ENCODE peak calls at places on chromosomes 2 and 18, in four cellular contexts. Q is GM12878, B is WTC11, C is HepG2. T is an unnamed sample.

GRCh38 chr18:63564576-63564975 is 22.4 kb downstream of the SERPINB12 start:
- DNase-seq in Q (no peak), B (no peak), C (no peak), T (no peak)

GRCh38 chr18:79569720-79570119 is 109.9 kb upstream of the CTDP1 start:
- DNase-seq in Q (no peak), B (no peak), C (no peak), T (no peak)

GRCh38 chr2:99425022-99425421 is 64.8 kb downstream of the REV1 start:
- DNase-seq in Q (no peak), C (no peak), B (no peak), T (no peak)

GRCh38 chr2:112155331-112156151 is 17.4 kb downstream of the FBLN7 start:
- DNase-seq in C (no peak), B (no peak), Q (no peak), T (no peak)

GRCh38 chr2:219542931-219543595 is 546 bp downstream of the CHPF start:
- DNase-seq in B (no peak), Q (no peak), C (peak), T (peak)

GRCh38 chr2:43152711-43153627 is 73.4 kb downstream of the ZFP36L2 start:
- DNase-seq in B (no peak), C (no peak), Q (no peak), T (no peak)

GRCh38 chr2:53739057-53739456 is 28.5 kb upstream of the CHAC2 start:
- DNase-seq in B (no peak), Q (no peak), C (no peak), T (no peak)

GRCh38 chr2:106932644-106933043 is 46.7 kb upstream of the ST6GAL2 start:
- DNase-seq in Q (no peak), B (peak), C (no peak), T (no peak)

GRCh38 chr2:101844055-101844635 is 146.6 kb downstream of the MAP4K4 start:
- DNase-seq in C (no peak), Q (no peak), B (no peak), T (no peak)

GRCh38 chr2:67448648-67449047 is 51.5 kb downstream of the ETAA1 start:
- DNase-seq in C (no peak), B (no peak), Q (no peak), T (no peak)

GRCh38 chr2:148874868-148875341 is at the start of gene KIF5C:
- DNase-seq in C (peak), Q (peak), B (peak), T (peak)

GRCh38 chr2:189109921-189110397 is 69.6 kb downstream of the COL5A2 start:
- DNase-seq in Q (peak), C (peak), B (peak), T (no peak)

GRCh38 chr2:207224814-207225482 is 59.2 kb upstream of the KLF7 start:
- DNase-seq in B (no peak), C (no peak), Q (no peak), T (no peak)

GRCh38 chr2:191559569-191559968 is 118.4 kb upstream of the NABP1 start:
- DNase-seq in C (no peak), B (no peak), Q (no peak), T (no peak)

GRCh38 chr2:99337931-99338580 is 867 bp downstream of the EIF5B start:
- DNase-seq in Q (no peak), B (no peak), C (peak), T (peak)

GRCh38 chr2:33859791-33860461 is 260.8 kb upstream of the FAM98A start:
- DNase-seq in B (no peak), Q (no peak), C (no peak), T (no peak)

GRCh38 chr2:236250909-236251579 is 13.2 kb downstream of the ASB18 start:
- DNase-seq in B (no peak), C (no peak), Q (no peak), T (no peak)

GRCh38 chr18:8358066-8358795 is 251.0 kb upstream of the RAB12 start:
- DNase-seq in B (no peak), Q (no peak), C (no peak), T (no peak)

GRCh38 chr2:119575439-119575838 is 31.2 kb downstream of the CFAP221 start:
- DNase-seq in B (no peak), Q (no peak), C (no peak), T (no peak)

GRCh38 chr2:98577313-98577712 is 31.0 kb downstream of the COA5 start:
- DNase-seq in B (no peak), C (no peak), Q (no peak), T (no peak)

GRCh38 chr2:241959751-241960269 is 90.3 kb downstream of the RTP5 start:
- DNase-seq in B (no peak), C (no peak), Q (no peak), T (no peak)

GRCh38 chr2:235659767-235660322 is 166.0 kb downstream of the AGAP1 start:
- DNase-seq in C (peak), Q (no peak), B (no peak), T (peak)

GRCh38 chr2:224151161-224151560 is 112.1 kb upstream of the SERPINE2 start:
- DNase-seq in Q (no peak), C (peak), B (no peak), T (no peak)

GRCh38 chr2:182937864-182938263 is 71.4 kb upstream of the FRZB start:
- DNase-seq in B (no peak), C (no peak), Q (no peak), T (no peak)

GRCh38 chr2:173427887-173428683 is 73.4 kb downstream of the CDCA7 start:
- DNase-seq in Q (no peak), B (no peak), C (peak), T (no peak)

GRCh38 chr2:152335851-152336102 is 803 bp downstream of the FMNL2 start:
- DNase-seq in C (no peak), B (no peak), Q (no peak), T (no peak)

GRCh38 chr2:19559596-19560240 is 201.3 kb upstream of the OSR1 start:
- DNase-seq in B (no peak), Q (no peak), C (no peak), T (no peak)

GRCh38 chr2:216621292-216621691 is 11.9 kb upstream of the IGFBP2 start:
- DNase-seq in Q (no peak), B (no peak), C (no peak), T (no peak)

GRCh38 chr18:9806905-9807304 is 78.9 kb upstream of the TXNDC2 start:
- DNase-seq in C (peak), Q (no peak), B (no peak), T (no peak)

GRCh38 chr18:79572848-79573451 is 106.7 kb upstream of the CTDP1 start:
- DNase-seq in B (no peak), C (no peak), Q (no peak), T (no peak)

GRCh38 chr18:79795446-79795845 is 2.3 kb upstream of the KCNG2 start:
- DNase-seq in Q (no peak), C (peak), B (no peak), T (no peak)

GRCh38 chr2:127362486-127362885 is 25.3 kb downstream of the MAP3K2 start:
- DNase-seq in B (no peak), C (no peak), Q (no peak), T (no peak)

GRCh38 chr2:188974184-188974583 is at the start of gene COL3A1:
- DNase-seq in C (no peak), B (no peak), Q (no peak), T (no peak)

GRCh38 chr2:171436307-171436706 is 2.3 kb downstream of the DCAF17 start:
- DNase-seq in C (no peak), B (no peak), Q (no peak), T (no peak)

GRCh38 chr18:160831-161570 is 2.6 kb downstream of the USP14 start:
- DNase-seq in B (no peak), C (no peak), Q (no peak), T (no peak)

GRCh38 chr2:238649936-238650518 is 197.9 kb upstream of the TWIST2 start:
- DNase-seq in C (no peak), Q (no peak), B (no peak), T (no peak)

GRCh38 chr18:22040527-22040926 is 128.9 kb upstream of the GATA6 start:
- DNase-seq in C (no peak), B (no peak), Q (no peak), T (no peak)

GRCh38 chr2:66344087-66344663 is 90.8 kb upstream of the MEIS1 start:
- DNase-seq in B (no peak), C (no peak), Q (no peak), T (no peak)

GRCh38 chr2:120148229-120148628 is 75.0 kb downstream of the TMEM185B start:
- DNase-seq in B (no peak), Q (no peak), C (no peak), T (no peak)

DNA sequence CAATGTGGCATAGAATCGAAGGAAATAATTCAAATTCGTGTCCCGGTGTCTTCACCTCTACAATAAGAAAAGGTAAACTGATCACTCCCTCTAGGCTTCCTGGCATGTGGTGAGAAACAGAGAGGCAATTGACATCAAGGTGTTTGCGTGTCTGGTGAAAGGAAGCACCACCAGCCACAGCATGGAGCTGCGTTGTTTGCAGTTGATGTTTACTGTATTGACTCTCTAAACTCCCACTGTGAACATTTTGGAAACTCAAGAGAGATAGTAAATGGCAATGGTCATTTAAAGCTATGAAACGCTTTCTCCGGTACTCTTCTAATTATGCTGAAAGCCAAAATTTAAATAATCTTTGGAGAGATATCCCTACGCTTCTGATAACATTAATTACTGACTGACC is 82.6 kb downstream of the SETBP1 start:
- DNase-seq in Q (no peak), B (no peak), C (no peak), T (no peak)
- TF ChIP-seq TCF7 in Q (no peak), B (no peak), C (no peak), T (no peak)

DNA sequence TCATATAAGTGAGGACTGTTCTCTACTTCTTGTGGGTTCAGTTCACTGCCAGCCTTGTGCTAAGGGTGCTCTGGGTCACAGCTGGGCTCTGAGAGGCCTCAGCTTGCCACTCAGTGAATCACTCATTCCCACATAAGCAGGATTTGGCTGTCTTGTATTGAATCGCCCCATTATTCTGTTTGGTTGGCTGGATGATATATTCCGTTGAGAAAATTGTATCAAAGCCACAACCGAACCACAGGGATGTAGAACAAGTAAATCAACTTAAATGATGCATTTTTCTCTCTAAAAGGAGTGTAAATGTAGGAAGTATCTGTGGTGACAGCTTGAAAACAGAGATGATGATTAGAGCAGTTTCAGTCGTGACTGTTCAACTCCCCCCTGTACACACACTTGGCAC is 39.6 kb downstream of the TTC39C start:
- DNase-seq in Q (no peak), C (no peak), B (no peak), T (no peak)
- TF ChIP-seq TCF7 in Q (no peak), C (no peak), B (no peak), T (no peak)

DNA sequence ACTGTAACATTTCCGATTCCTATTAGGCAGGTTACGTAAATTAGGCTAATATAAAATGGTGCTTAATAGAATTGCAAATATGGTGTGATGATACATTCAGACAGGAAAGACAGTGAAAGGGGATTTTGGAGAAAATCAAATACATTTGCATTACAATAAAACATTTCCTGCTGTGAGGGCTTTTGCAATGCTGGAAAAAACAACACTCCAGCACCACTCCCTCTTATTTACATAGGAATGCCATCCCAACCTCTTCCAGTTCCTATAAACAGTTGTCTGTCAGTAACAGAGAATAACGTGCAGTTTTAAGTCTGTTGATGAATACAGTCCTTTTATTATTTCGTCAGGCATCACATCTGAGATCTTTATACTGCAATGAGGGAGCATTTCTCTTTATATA is 298.8 kb upstream of the FANCL start:
- DNase-seq in Q (no peak), C (no peak), B (no peak), T (no peak)
- TF ChIP-seq TCF7 in Q (no peak), C (no peak), B (no peak), T (no peak)

DNA sequence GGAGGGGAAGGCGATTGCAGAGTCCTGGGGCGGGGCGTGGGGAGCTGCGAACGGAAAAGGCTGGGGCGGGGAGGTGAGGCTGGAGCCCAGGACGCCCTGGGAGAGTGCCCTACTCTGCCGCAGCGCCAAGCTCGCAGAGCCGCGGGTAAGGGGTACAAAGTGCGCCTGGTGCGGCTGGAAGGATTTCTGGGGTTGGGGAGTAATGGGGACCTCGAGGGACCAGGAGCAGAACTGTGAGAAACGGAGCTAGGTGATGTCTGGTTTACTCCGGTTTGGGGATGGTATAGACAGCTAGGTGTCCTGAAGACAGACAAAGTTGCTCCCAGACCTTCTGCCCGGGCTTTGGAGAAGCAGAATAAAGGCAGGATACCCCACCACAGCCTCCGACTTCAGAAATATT is 718 bp upstream of the NXPH2 start:
- DNase-seq in Q (no peak), B (no peak), C (no peak), T (no peak)
- TF ChIP-seq TCF7 in Q (no peak), B (no peak), C (no peak), T (no peak)

DNA sequence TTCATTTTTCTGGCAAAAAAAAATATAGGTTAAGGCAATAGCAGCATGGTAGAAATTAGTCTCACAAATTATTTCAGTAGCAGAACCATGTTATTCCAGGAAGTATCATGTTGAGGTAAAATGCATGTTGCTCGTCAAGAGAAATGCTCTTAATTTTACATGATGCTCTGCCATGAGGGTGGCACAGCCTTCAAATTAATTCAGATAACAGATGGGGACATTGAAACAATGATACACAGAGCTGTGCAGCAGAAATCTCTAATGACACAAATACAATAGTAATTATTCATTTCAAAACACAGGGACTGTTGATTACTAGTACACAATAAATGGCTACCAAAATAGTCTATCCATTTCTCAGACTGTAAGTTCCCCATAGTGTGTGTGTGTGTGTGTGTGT is 24.8 kb downstream of the GAREM1 start:
- DNase-seq in B (no peak), Q (no peak), C (no peak), T (no peak)
- TF ChIP-seq TCF7 in B (no peak), Q (no peak), C (no peak), T (no peak)

GRCh38 chr2:7803515-7803914 is 878.3 kb upstream of the ID2 start:
- DNase-seq in Q (no peak), C (no peak), B (no peak), T (no peak)

GRCh38 chr2:7796200-7796563 is 879.0 kb downstream of the RNF144A start:
- DNase-seq in Q (no peak), C (no peak), B (no peak), T (no peak)

GRCh38 chr2:7795358-7796199 is 878.4 kb downstream of the RNF144A start:
- DNase-seq in C (no peak), Q (no peak), B (no peak), T (no peak)

DNA sequence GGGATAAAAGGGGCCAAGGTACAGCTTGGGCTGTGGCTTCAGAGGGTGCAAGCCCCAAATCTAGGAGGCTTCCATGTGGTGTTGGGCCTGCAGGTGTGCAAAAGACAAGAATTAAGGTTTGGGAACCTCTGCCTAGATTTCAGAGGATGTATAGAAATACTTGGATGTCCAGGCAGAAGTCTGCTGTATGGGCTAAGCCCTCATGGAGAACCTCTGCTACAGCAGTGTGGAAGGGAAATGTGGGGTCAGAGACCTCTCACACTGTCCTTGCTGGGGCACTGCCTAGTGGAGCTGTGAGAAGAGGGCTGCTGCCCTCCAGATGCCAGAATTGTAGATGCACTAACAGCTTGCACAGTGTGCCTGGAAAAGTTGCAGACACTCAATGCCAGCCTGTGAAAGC is 880.6 kb upstream of the ID2 start:
- DNase-seq in Q (no peak), B (no peak), C (no peak), T (no peak)
- TF ChIP-seq TCF7 in Q (no peak), B (no peak), C (no peak), T (no peak)

GRCh38 chr18:33757037-33757436 is 179.0 kb downstream of the ASXL3 start:
- DNase-seq in C (no peak), Q (no peak), B (no peak), T (no peak)

GRCh38 chr18:33761363-33761762 is 183.3 kb downstream of the ASXL3 start:
- DNase-seq in C (no peak), B (no peak), Q (no peak), T (no peak)

GRCh38 chr18:33751613-33752221 is 173.7 kb downstream of the ASXL3 start:
- DNase-seq in B (no peak), Q (no peak), C (no peak), T (no peak)

DNA sequence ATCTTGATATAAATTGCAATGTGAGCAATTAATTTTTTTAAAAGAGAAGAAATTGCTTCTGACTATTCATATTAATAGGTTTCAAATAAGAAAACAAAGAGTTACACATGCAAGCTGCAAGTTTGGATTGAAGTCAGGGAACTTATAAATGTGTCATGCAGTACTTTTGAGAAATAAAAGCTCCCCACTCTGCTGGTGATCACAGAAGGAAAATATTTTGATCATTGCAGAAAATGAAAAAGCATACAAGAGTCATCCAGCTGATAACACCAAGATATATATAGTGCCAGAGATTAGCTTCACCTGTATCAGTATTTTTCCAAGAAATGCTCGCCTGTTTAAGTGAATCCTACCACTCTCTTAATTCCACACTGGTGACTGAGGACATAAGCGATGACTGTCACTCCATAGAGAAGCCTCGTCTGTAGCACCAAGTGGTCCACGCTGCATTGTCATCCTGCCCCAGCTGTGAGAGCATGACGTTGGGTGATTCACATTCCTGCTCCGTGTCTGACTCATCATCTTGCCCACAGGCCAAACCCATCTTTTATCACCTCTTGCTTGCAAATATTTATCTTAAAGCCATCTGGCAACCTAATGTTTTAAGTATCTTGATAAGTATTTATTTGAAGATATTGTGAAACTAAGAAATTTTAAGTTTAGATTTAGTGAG is 178.0 kb downstream of the ASXL3 start:
- DNase-seq in C (no peak), B (no peak), Q (no peak), T (no peak)
- TF ChIP-seq TCF7 in C (no peak), B (no peak), Q (no peak), T (no peak)

T was measured in K562.